ENCODE peak calls at places on chromosomes 3 and 15, in six cellular contexts. D is HCT116, X is esophagus muscularis mucosa, I is uterus, N is Peyer's patch, J is endothelial cell of umbilical vein. V is an unnamed sample.

GRCh38 chr15:70528816-70529215 is 234.5 kb downstream of the UACA start:
- DNase-seq in N (no peak), I (no peak), X (no peak), D (no peak), J (no peak), V (no peak)

GRCh38 chr15:25668901-25669300 is 194.2 kb downstream of the ATP10A start:
- DNase-seq in D (no peak), I (no peak), J (no peak), N (no peak), X (no peak), V (no peak)

GRCh38 chr15:63942486-63943365 is 103.6 kb downstream of the DAPK2 start:
- DNase-seq in D (no peak), X (peak), N (no peak), I (no peak), J (no peak), V (no peak)

GRCh38 chr15:95501865-95502264 is 828.6 kb upstream of the NR2F2 start:
- DNase-seq in J (no peak), D (no peak), I (no peak), N (no peak), X (no peak), V (no peak)

GRCh38 chr3:23193835-23194234 is 9.3 kb upstream of the UBE2E2 start:
- DNase-seq in D (no peak), I (no peak), J (no peak), N (no peak), X (no peak), V (no peak)

GRCh38 chr3:186871403-186871924 is 29.0 kb downstream of the ADIPOQ start:
- DNase-seq in N (no peak), J (peak), I (no peak), D (no peak), X (no peak), V (no peak)

GRCh38 chr15:93983501-93983900 is 247.9 kb upstream of the MCTP2 start:
- DNase-seq in J (no peak), N (no peak), D (no peak), X (no peak), I (peak), V (peak)

GRCh38 chr3:103052236-103052830 is 617.5 kb downstream of the ZPLD1 start:
- DNase-seq in X (no peak), J (no peak), D (peak), I (no peak), N (peak), V (peak)

GRCh38 chr15:63073497-63074172 is 31.1 kb downstream of the TPM1 start:
- DNase-seq in I (no peak), N (no peak), X (no peak), D (no peak), J (no peak), V (no peak)

GRCh38 chr3:185420762-185421161 is 57.8 kb downstream of the MAP3K13 start:
- DNase-seq in D (no peak), J (no peak), N (no peak), X (peak), I (no peak), V (no peak)

GRCh38 chr3:183371672-183371968 is 56.8 kb downstream of the MCF2L2 start:
- DNase-seq in J (no peak), D (peak), I (no peak), X (peak), N (no peak), V (no peak)

GRCh38 chr3:32359766-32360513 is 31.7 kb upstream of the CMTM7 start:
- DNase-seq in I (no peak), N (no peak), X (no peak), D (no peak), J (no peak), V (no peak)

GRCh38 chr3:15044311-15044710 is 20.8 kb downstream of the MRPS25 start:
- DNase-seq in D (no peak), X (no peak), I (no peak), N (no peak), J (peak), V (no peak)

GRCh38 chr3:143199998-143200909 is 80.7 kb downstream of the CHST2 start:
- DNase-seq in D (no peak), N (no peak), J (no peak), X (peak), I (no peak), V (no peak)

GRCh38 chr3:14273886-14274517 is 95.4 kb downstream of the LSM3 start:
- DNase-seq in X (no peak), D (no peak), I (no peak), N (peak), J (no peak), V (no peak)

GRCh38 chr3:141465221-141465620 is 21.6 kb upstream of the RASA2 start:
- DNase-seq in D (no peak), N (no peak), I (no peak), X (no peak), J (no peak), V (no peak)

GRCh38 chr3:70726096-70726745 is 413.8 kb upstream of the MDFIC2 start:
- DNase-seq in I (no peak), D (no peak), J (no peak), X (no peak), N (no peak), V (no peak)

GRCh38 chr3:31610700-31611275 is 78.1 kb downstream of the STT3B start:
- DNase-seq in J (peak), D (peak), X (no peak), I (no peak), N (no peak), V (peak)

GRCh38 chr15:80815076-80815475 is 35.9 kb downstream of the CEMIP start:
- DNase-seq in D (no peak), X (no peak), J (no peak), N (no peak), I (no peak), V (no peak)

GRCh38 chr15:35442734-35443133 is 103.2 kb downstream of the DPH6 start:
- DNase-seq in J (no peak), N (no peak), D (no peak), I (no peak), X (no peak), V (no peak)

GRCh38 chr15:72117448-72117697 is 577 bp downstream of the MYO9A start:
- DNase-seq in N (no peak), I (peak), X (peak), J (no peak), D (peak), V (peak)

GRCh38 chr15:72116680-72117447 is 1.1 kb downstream of the MYO9A start:
- DNase-seq in D (no peak), N (no peak), I (peak), J (peak), X (no peak), V (peak)

GRCh38 chr15:72117698-72118399 is at the start of gene MYO9A:
- DNase-seq in X (peak), D (peak), I (peak), J (peak), N (peak), V (peak)

GRCh38 chr15:72113347-72114031 is 4.5 kb downstream of the MYO9A start:
- DNase-seq in J (no peak), X (no peak), I (no peak), D (no peak), N (no peak), V (no peak)

GRCh38 chr15:72118400-72118978 is at the start of gene SENP8:
- DNase-seq in I (no peak), J (no peak), D (no peak), N (no peak), X (peak), V (peak)
- TF ChIP-seq POLR2A in I (no peak), J (peak), D (peak), N (no peak), X (no peak), V (no peak)

GRCh38 chr3:17158941-17159682 is 274.4 kb downstream of the PLCL2 start:
- DNase-seq in I (no peak), X (no peak), D (no peak), N (no peak), J (no peak), V (no peak)

GRCh38 chr3:17156864-17157263 is 272.1 kb downstream of the PLCL2 start:
- DNase-seq in I (no peak), X (no peak), N (no peak), J (no peak), D (no peak), V (no peak)

GRCh38 chr3:17162116-17162515 is 277.4 kb downstream of the PLCL2 start:
- DNase-seq in J (no peak), D (no peak), I (no peak), X (no peak), N (no peak), V (no peak)

GRCh38 chr3:17157713-17158112 is 273.0 kb downstream of the PLCL2 start:
- DNase-seq in N (no peak), I (no peak), D (no peak), X (no peak), J (no peak), V (peak)

DNA sequence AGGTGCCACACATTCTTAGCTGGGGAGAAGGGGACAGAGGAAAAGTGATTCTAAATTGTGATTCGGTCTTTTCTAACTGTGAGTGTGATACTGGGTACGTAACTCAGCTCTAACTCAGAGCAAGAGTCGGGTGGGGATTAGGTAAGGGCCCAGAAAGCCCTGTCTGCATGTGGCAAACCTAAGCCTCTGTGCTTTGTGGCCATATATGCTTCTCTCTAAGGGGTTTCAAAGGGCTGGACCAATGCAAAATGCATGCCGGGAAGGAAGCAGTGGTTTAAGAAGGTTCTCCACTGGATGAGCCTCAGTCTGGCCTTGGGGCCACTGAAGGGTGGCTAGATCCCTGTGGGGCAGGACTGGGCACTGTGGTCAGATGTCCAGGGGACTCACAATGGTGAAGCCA is 275.8 kb downstream of the PLCL2 start:
- DNase-seq in D (no peak), N (no peak), X (no peak), J (no peak), I (no peak), V (no peak)
- H3K27ac ChIP-seq in D (no peak), N (no peak), X (no peak), J (no peak), I (no peak), V (no peak)

DNA sequence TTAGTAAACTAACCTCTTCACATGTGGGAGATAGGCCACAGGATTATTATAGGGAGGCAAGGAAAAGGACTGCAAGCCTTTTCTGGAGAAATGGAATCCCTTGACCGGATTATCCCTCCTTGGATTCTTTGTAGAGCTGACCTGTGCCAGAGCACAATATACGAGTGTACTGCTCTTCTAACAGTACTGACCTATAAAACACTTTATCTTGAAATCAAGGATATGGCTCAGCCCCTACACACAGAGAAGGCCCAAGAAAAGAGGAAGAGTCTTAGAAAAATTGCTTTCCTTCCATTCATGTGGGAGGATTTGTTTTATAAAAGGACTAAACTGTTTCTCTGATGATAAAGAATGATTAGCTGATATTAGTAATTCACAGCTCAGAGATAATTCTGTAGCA is 42.2 kb downstream of the DMXL2 start:
- DNase-seq in N (no peak), D (no peak), J (peak), X (no peak), I (no peak), V (no peak)
- TF ChIP-seq POLR2A in N (no peak), D (no peak), J (no peak), X (no peak), I (no peak), V (no peak)

GRCh38 chr3:129614435-129614834 is 8.0 kb upstream of the PLXND1 start:
- DNase-seq in J (no peak), D (no peak), I (no peak), N (no peak), X (no peak), V (no peak)
- H3K27ac ChIP-seq in J (no peak), D (no peak), I (no peak), N (no peak), X (no peak), V (no peak)

DNA sequence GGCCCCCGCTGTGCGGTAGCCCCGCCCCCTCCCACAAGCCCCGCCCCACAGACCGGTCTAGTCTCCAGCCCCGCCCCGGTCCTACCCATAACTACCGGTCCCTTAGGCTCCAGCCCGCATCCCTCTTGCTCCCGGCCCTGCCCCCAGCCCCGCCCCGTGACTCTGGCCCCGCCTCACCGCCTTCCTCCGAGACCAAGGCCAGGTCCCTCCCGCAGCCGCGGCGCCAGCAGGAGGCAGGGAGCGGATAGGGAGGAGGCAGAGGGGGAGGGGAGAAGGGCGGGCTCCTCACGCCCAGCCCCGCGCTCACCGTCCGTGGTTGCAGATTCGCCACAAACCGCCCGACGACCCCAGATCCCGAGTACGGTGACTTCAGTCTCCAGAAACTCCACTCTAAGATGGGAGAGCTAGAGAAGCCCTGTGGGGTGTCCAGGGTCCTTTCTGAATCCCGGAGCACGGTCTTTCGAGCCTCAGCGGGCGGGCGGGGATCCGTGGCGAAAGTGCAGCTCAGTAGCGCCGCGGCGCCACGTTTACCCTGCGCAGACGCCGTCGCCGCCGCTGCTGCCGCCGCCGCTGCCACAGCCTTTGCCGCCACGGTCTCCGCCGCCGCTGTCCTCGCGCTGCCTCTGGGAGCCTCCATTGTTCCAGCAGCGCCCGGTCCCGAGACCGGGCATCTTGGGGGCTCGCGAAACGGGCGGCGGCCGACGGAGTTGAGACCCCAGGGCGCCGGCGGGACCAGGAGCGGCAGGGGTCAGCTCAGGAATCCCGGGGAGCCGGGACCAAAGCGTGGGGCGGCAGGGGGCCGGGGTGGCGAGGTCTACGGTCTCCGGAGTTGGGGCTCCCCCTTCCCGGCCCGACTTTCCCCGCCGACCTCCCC is at the start of gene BRPF1:
- DNase-seq in J (peak), X (peak), N (peak), I (peak), D (peak), V (peak)
- TF ChIP-seq POLR2A in J (no peak), X (no peak), N (peak), I (peak), D (peak), V (peak)

GRCh38 chr3:158804441-158804840 is 2.6 kb downstream of the MFSD1 start:
- DNase-seq in J (no peak), X (no peak), D (no peak), N (no peak), I (no peak), V (no peak)
- H3K27ac ChIP-seq in J (no peak), X (no peak), D (no peak), N (no peak), I (no peak), V (no peak)

GRCh38 chr3:100043271-100043670 is 71.0 kb downstream of the FILIP1L start:
- DNase-seq in X (no peak), J (no peak), I (no peak), N (no peak), D (no peak), V (no peak)

GRCh38 chr3:100041328-100041749 is 73.0 kb downstream of the FILIP1L start:
- DNase-seq in J (peak), N (no peak), X (no peak), I (no peak), D (peak), V (no peak)

GRCh38 chr3:100040846-100041245 is 73.5 kb downstream of the FILIP1L start:
- DNase-seq in N (no peak), I (no peak), D (no peak), J (no peak), X (no peak), V (no peak)

GRCh38 chr3:100042144-100042543 is 72.2 kb downstream of the FILIP1L start:
- DNase-seq in X (no peak), D (no peak), N (no peak), I (peak), J (peak), V (no peak)

GRCh38 chr3:100042577-100042981 is 71.7 kb downstream of the FILIP1L start:
- DNase-seq in I (no peak), N (no peak), J (no peak), D (no peak), X (no peak), V (no peak)
- TF ChIP-seq POLR2A in I (no peak), N (no peak), J (no peak), D (no peak), X (no peak), V (no peak)

GRCh38 chr15:33145447-33145846 is 49.1 kb downstream of the FMN1 start:
- DNase-seq in X (no peak), I (no peak), D (no peak), N (no peak), J (no peak), V (no peak)
- H3K27ac ChIP-seq in X (no peak), I (no peak), D (no peak), N (no peak), J (no peak), V (no peak)